ENCODE peak calls at places on chromosomes 7 and 10, in ten cellular contexts. G is AG04450, I is cardiac fibroblast, O is uterus, Z is progenitor cell of endocrine pancreas, T is choroid plexus epithelial cell, C is psoas muscle, F is Calu3, P is brain microvascular endothelial cell, B is RWPE2. S is an unnamed sample.
A peak's percentile ranks its signal among the peaks of the same experiment; 100 is the strongest.

GRCh38 chr10:15201589-15202300 is 33.3 kb upstream of the NMT2 start:
- DNase-seq in G (no peak), I (peak; percentile 55), O (no peak), Z (no peak), T (peak; percentile 66), C (no peak), F (no peak), P (peak; percentile 47), B (no peak), S (no peak)

GRCh38 chr7:157652161-157652953 is 315.6 kb downstream of the DNAJB6 start:
- DNase-seq in G (no peak), I (no peak), O (no peak), Z (no peak), T (no peak), C (no peak), F (no peak), P (no peak), B (no peak), S (no peak)

GRCh38 chr10:131658476-131659110 is 242.2 kb upstream of the PPP2R2D start:
- DNase-seq in G (no peak), I (no peak), O (no peak), Z (no peak), T (no peak), C (no peak), F (no peak), P (no peak), B (peak; percentile 37), S (no peak)

GRCh38 chr7:94003446-94004023 is 620 bp downstream of the BET1 start:
- DNase-seq in G (no peak), I (no peak), O (no peak), Z (no peak), T (peak; percentile 44), C (no peak), F (no peak), P (no peak), B (no peak), S (peak; percentile 17)

GRCh38 chr10:82742478-82742877 is 867.5 kb downstream of the NRG3 start:
- DNase-seq in G (no peak), I (peak; percentile 66), O (no peak), Z (no peak), T (peak; percentile 39), C (no peak), F (peak; percentile 37), P (peak; percentile 56), B (no peak), S (no peak)

GRCh38 chr10:32388258-32389027 is 41.5 kb upstream of the EPC1 start:
- DNase-seq in G (no peak), I (no peak), O (no peak), Z (no peak), T (no peak), C (no peak), F (no peak), P (no peak), B (no peak), S (no peak)

GRCh38 chr7:158617737-158618128 is 30.1 kb upstream of the PTPRN2 start:
- DNase-seq in G (no peak), I (peak; percentile 9), O (no peak), Z (no peak), T (peak; percentile 96), C (no peak), F (no peak), P (peak; percentile 76), B (no peak), S (no peak)

GRCh38 chr10:7592627-7593026 is 74.1 kb downstream of the ITIH5 start:
- DNase-seq in G (no peak), I (no peak), O (no peak), Z (no peak), T (no peak), C (no peak), F (no peak), P (no peak), B (no peak), S (no peak)

GRCh38 chr7:36281945-36282727 is 107.5 kb upstream of the ANLN start:
- DNase-seq in G (no peak), I (no peak), O (no peak), Z (no peak), T (peak; percentile 66), C (no peak), F (no peak), P (peak; percentile 42), B (no peak), S (no peak)

GRCh38 chr7:133354546-133355324 is 101.9 kb downstream of the EXOC4 start:
- DNase-seq in G (peak; percentile 29), I (peak; percentile 65), O (no peak), Z (no peak), T (peak; percentile 71), C (no peak), F (no peak), P (peak; percentile 32), B (no peak), S (no peak)

GRCh38 chr7:101066141-101066857 is 19.0 kb upstream of the TRIM56 start:
- DNase-seq in G (no peak), I (no peak), O (no peak), Z (no peak), T (peak; percentile 83), C (no peak), F (no peak), P (peak; percentile 12), B (no peak), S (no peak)

GRCh38 chr10:127357265-127357664 is 160.9 kb upstream of the INSYN2A start:
- DNase-seq in G (no peak), I (no peak), O (no peak), Z (no peak), T (no peak), C (no peak), F (no peak), P (no peak), B (no peak), S (no peak)

GRCh38 chr10:127349737-127350136 is 153.3 kb upstream of the INSYN2A start:
- DNase-seq in G (peak; percentile 1), I (peak; percentile 39), O (no peak), Z (no peak), T (peak; percentile 43), C (no peak), F (no peak), P (no peak), B (no peak), S (no peak)

GRCh38 chr10:127354255-127354654 is 157.9 kb upstream of the INSYN2A start:
- DNase-seq in G (no peak), I (peak; percentile 30), O (no peak), Z (no peak), T (no peak), C (no peak), F (no peak), P (no peak), B (no peak), S (no peak)

GRCh38 chr10:127353544-127353943 is 157.2 kb upstream of the INSYN2A start:
- DNase-seq in G (no peak), I (no peak), O (no peak), Z (no peak), T (no peak), C (no peak), F (no peak), P (no peak), B (no peak), S (no peak)

GRCh38 chr10:127354992-127355391 is 158.6 kb upstream of the INSYN2A start:
- DNase-seq in G (no peak), I (peak; percentile 26), O (no peak), Z (no peak), T (peak; percentile 30), C (no peak), F (no peak), P (no peak), B (no peak), S (no peak)
- TF ChIP-seq CTCF in G (peak; percentile 67), I (peak; percentile 67), O (no peak), Z (peak; percentile 41), T (peak; percentile 64), C (no peak), F (no peak), P (peak; percentile 66), B (peak; percentile 6), S (no peak)

DNA sequence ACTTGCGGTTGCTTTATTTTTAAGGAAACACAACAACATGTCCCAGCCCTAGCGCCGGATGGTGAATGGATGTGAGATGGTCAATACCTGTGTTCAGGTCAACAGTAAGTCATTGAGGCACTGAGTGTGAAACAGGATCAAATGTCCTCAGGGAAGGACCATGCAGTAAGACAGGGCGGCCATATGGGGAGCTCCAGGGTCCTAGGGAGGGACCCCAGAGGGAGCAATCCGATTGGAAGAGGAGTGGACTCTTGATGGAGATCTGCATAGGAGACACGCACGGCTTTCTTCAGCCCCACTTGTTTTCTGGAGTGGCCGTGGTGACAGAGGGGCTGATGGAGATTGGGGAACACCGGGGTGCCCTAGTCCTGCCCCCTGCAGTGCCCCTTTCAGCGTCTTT is 423.8 kb upstream of the MKI67 start:
- DNase-seq in G (no peak), I (no peak), O (no peak), Z (no peak), T (no peak), C (no peak), F (no peak), P (no peak), B (no peak), S (no peak)
- TF ChIP-seq CTCF in G (no peak), I (no peak), O (no peak), Z (no peak), T (no peak), C (no peak), F (no peak), P (no peak), B (no peak), S (no peak)

DNA sequence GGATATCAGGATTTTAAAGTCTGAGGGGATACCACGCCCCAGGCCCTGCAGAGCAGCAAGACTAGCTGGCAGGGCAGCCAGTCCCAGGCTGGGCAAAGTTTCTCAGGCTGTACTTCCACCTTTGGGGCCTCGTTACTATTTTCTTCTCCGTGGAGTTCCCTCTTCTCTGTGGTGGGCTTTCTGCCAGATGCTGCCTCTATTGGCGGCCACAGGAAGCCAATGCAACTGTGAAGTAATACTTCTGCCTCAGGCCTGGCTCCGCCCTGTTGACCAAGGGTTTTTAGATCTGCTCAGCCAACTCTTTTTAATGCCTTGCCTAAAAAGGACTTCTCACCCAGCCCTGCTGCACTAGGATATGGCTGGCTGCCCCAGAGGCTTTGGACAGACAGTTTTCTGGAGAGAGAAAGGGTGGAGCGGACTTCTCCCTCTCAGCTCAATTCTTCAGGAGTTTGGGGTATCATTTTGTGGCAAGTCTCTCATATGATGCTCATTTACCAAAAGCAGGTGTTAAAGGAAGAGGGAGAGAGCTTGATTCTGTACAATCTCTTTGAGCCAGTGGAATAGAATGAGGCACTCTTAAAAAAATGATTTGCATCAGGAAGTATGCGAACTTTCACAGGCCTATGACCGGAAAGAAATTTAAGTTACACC is 67.4 kb downstream of the HHEX start:
- DNase-seq in G (peak; percentile 63), I (peak; percentile 87), O (peak; percentile 77), Z (peak; percentile 11), T (peak; percentile 90), C (peak; percentile 88), F (peak; percentile 55), P (peak; percentile 53), B (no peak), S (peak; percentile 93)
- TF ChIP-seq CTCF in G (peak; percentile 32), I (peak; percentile 31), O (no peak), Z (peak; percentile 28), T (peak; percentile 46), C (no peak), F (no peak), P (peak; percentile 43), B (no peak), S (peak; percentile 13)

DNA sequence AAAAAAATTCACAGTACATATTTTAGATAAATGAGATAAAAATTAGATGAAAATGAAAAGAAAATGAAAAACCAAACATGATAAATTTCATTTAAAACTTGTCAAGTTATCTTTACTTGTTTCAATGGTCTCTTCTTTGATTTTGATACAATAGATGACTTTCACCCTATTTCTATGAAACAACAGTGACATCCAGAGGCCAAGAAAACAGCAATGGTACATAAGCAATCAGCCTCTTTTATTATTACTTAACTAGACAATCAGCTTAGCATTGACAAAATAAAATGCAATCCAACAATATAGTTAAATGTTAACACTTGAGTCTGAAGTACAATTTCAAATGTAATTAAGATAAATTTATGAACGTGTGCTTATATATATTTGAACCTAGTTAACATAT is 74.8 kb upstream of the GPR37 start:
- DNase-seq in G (no peak), I (no peak), O (no peak), Z (no peak), T (peak; percentile 13), C (no peak), F (no peak), P (no peak), B (no peak), S (no peak)
- TF ChIP-seq CTCF in G (peak; percentile 22), I (no peak), O (no peak), Z (peak; percentile 38), T (peak; percentile 23), C (peak; percentile 12), F (no peak), P (no peak), B (peak; percentile 20), S (no peak)

S was measured in GM12865.